ENCODE peak calls at places on chromosomes 1 and 21, in four cellular contexts. L is NCI-H1930; D is activated T-helper 1 cell treated with anti-CD3 and anti-CD28 coated beads, Interleukin-12 subunit alpha, Interleukin-12 subunit beta, Interleukin-2, Interleukin-4 antibody, amounts not matched to agents 30 ng/mL and 10 ng/mL and 1 ng/mL, durations not matched to agents 14 hours and 24 hours and 36 hours; Z is substantia nigra. M is an unnamed sample.

GRCh38 chr1:2556277-2557145 is at the start of gene TNFRSF14:
- DNase-seq in L (no peak), D (peak), Z (peak), M (no peak)

GRCh38 chr1:171403396-171403795 is 81.9 kb upstream of the PRRC2C start:
- DNase-seq in L (no peak), D (no peak), Z (no peak), M (no peak)

GRCh38 chr1:243595527-243596206 is 254.4 kb downstream of the AKT3 start:
- DNase-seq in L (no peak), D (no peak), Z (no peak), M (no peak)

GRCh38 chr1:234708700-234709395 is 98.9 kb upstream of the IRF2BP2 start:
- DNase-seq in L (no peak), D (no peak), Z (no peak), M (no peak)

GRCh38 chr1:205925730-205926129 is 17.5 kb downstream of the SLC26A9 start:
- DNase-seq in L (peak), D (no peak), Z (no peak), M (no peak)

GRCh38 chr1:36883315-36883949 is 150.9 kb downstream of the GRIK3 start:
- DNase-seq in L (no peak), D (no peak), Z (no peak), M (no peak)

GRCh38 chr1:32960819-32961355 is 3.7 kb downstream of the RNF19B start:
- DNase-seq in L (no peak), D (no peak), Z (no peak), M (no peak)

GRCh38 chr1:48105167-48105566 is 108.0 kb upstream of the TRABD2B start:
- DNase-seq in L (no peak), D (no peak), Z (no peak), M (no peak)

GRCh38 chr21:16578912-16579311 is 849.1 kb downstream of the USP25 start:
- DNase-seq in L (no peak), D (no peak), Z (no peak), M (no peak)

GRCh38 chr1:159338018-159338417 is 35.9 kb downstream of the FCER1A start:
- DNase-seq in L (no peak), D (no peak), Z (no peak), M (no peak)

GRCh38 chr1:74729741-74730478 is 2.9 kb downstream of the CRYZ start:
- DNase-seq in L (no peak), D (no peak), Z (no peak), M (peak)

GRCh38 chr1:185656663-185657062 is 77.5 kb upstream of the HMCN1 start:
- DNase-seq in L (no peak), D (no peak), Z (no peak), M (no peak)

GRCh38 chr1:241356187-241356518 is 852 bp downstream of the RGS7 start:
- DNase-seq in L (peak), D (no peak), Z (no peak), M (peak)

GRCh38 chr1:179742717-179743678 is at the start of gene FAM163A:
- DNase-seq in L (peak), D (no peak), Z (no peak), M (no peak)

GRCh38 chr1:243416510-243416909 is 160.7 kb downstream of the SDCCAG8 start:
- DNase-seq in L (no peak), D (no peak), Z (no peak), M (no peak)

GRCh38 chr21:29233611-29234540 is 64.8 kb upstream of the BACH1 start:
- DNase-seq in L (no peak), D (no peak), Z (no peak), M (no peak)

GRCh38 chr1:23475641-23476040 is 8.3 kb downstream of the ASAP3 start:
- DNase-seq in L (no peak), D (no peak), Z (no peak), M (no peak)

GRCh38 chr1:71303617-71304041 is 222.8 kb upstream of the ZRANB2 start:
- DNase-seq in L (no peak), D (no peak), Z (no peak), M (no peak)

GRCh38 chr1:24742090-24742938 is 2.9 kb upstream of the CLIC4 start:
- DNase-seq in L (no peak), D (no peak), Z (no peak), M (no peak)

M was measured in putamen.